ENCODE peak calls at places on chromosomes 12 and 14, in six cellular contexts. One of them, this sample, is unnamed.

GRCh38 chr12:3275171-3276041 is 198.2 kb downstream of the TSPAN9 start:
- DNase-seq in mesendoderm: peak; percentile 59
- DNase-seq in mesenchymal stem cell: peak; percentile 61
- DNase-seq in IMR-90: peak; percentile 66
- DNase-seq in H1: peak; percentile 23
- DNase-seq in neuronal stem cell: peak; percentile 73
- DNase-seq in this sample: peak; percentile 65

GRCh38 chr14:55138091-55138490 is 9.0 kb downstream of the LGALS3 start:
- DNase-seq in IMR-90: no peak
- DNase-seq in H1: no peak
- DNase-seq in mesenchymal stem cell: no peak
- DNase-seq in mesendoderm: peak; percentile 60
- DNase-seq in neuronal stem cell: no peak
- DNase-seq in this sample: no peak

GRCh38 chr14:91284146-91284790 is 39.8 kb upstream of the GPR68 start:
- DNase-seq in mesenchymal stem cell: peak; percentile 78
- DNase-seq in IMR-90: peak; percentile 71
- DNase-seq in neuronal stem cell: no peak
- DNase-seq in H1: no peak
- DNase-seq in mesendoderm: peak; percentile 21
- DNase-seq in this sample: peak; percentile 14

GRCh38 chr12:32877670-32878459 is 18.7 kb downstream of the PKP2 start:
- DNase-seq in mesendoderm: peak; percentile 69
- DNase-seq in H1: no peak
- DNase-seq in IMR-90: no peak
- DNase-seq in neuronal stem cell: no peak
- DNase-seq in mesenchymal stem cell: peak; percentile 11
- DNase-seq in this sample: no peak

GRCh38 chr12:59164226-59164625 is 243.9 kb upstream of the LRIG3 start:
- DNase-seq in IMR-90: no peak
- DNase-seq in H1: no peak
- DNase-seq in neuronal stem cell: no peak
- DNase-seq in mesendoderm: no peak
- DNase-seq in mesenchymal stem cell: no peak
- DNase-seq in this sample: peak; percentile 53

GRCh38 chr12:116343331-116343884 is 65.9 kb upstream of the MED13L start:
- DNase-seq in IMR-90: no peak
- DNase-seq in mesendoderm: no peak
- DNase-seq in mesenchymal stem cell: no peak
- DNase-seq in H1: no peak
- DNase-seq in neuronal stem cell: no peak
- DNase-seq in this sample: no peak

GRCh38 chr12:122834229-122834920 is 882 bp upstream of the HIP1R start:
- DNase-seq in mesendoderm: peak; percentile 82
- DNase-seq in mesenchymal stem cell: peak; percentile 72
- DNase-seq in neuronal stem cell: peak; percentile 88
- DNase-seq in H1: peak; percentile 25
- DNase-seq in IMR-90: peak; percentile 44
- DNase-seq in this sample: peak; percentile 85

GRCh38 chr12:57795354-57795753 is 12.8 kb downstream of the TSFM start:
- DNase-seq in mesenchymal stem cell: peak; percentile 54
- DNase-seq in mesendoderm: no peak
- DNase-seq in neuronal stem cell: no peak
- DNase-seq in H1: no peak
- DNase-seq in IMR-90: peak; percentile 37
- DNase-seq in this sample: peak; percentile 91

GRCh38 chr12:106774808-106775524 is 484 bp downstream of the RIC8B start:
- DNase-seq in neuronal stem cell: no peak
- DNase-seq in mesenchymal stem cell: no peak
- DNase-seq in mesendoderm: no peak
- DNase-seq in H1: no peak
- DNase-seq in IMR-90: no peak
- DNase-seq in this sample: no peak

DNA sequence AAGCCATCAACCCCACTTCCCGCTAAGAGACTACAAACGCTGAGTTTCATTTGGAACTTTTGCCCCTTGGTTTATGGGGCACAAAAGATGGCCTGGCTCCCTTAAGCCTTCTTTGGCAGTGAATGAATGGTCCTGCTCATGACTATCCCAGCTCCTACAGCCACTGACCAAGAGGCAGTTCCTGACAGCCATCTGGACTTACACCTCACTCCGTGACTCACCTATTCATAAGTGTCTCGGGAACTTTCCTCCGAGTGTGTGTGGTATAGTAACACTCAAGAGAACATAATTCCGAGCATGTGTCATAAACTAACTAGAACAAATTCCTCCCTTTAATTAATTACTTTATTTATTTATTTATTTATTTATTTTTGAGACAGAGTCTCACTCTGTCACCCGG is 51.9 kb upstream of the NUDT4 start:
- DNase-seq in IMR-90: peak; percentile 90
- DNase-seq in mesendoderm: no peak
- DNase-seq in mesenchymal stem cell: peak; percentile 84
- DNase-seq in H1: no peak
- DNase-seq in neuronal stem cell: no peak
- DNase-seq in this sample: peak; percentile 13
- H3K4me3 ChIP-seq in IMR-90: no peak overlapping the region
- H3K4me3 ChIP-seq in mesendoderm: no peak overlapping the region
- H3K4me3 ChIP-seq in mesenchymal stem cell: no peak overlapping the region
- H3K4me3 ChIP-seq in H1: no peak overlapping the region
- H3K4me3 ChIP-seq in neuronal stem cell: no peak overlapping the region
- H3K4me3 ChIP-seq in this sample: no peak overlapping the region

GRCh38 chr14:60734465-60735242 is at the start of gene MNAT1:
- DNase-seq in mesendoderm: peak; percentile 90
- DNase-seq in mesenchymal stem cell: peak; percentile 84
- DNase-seq in IMR-90: peak; percentile 88
- DNase-seq in H1: no peak
- DNase-seq in neuronal stem cell: peak; percentile 72
- DNase-seq in this sample: peak; percentile 79
- H4K8ac ChIP-seq in mesendoderm: peak within 1 kb of the TSS; percentile 65
- H4K8ac ChIP-seq in mesenchymal stem cell: peak within 1 kb of the TSS; percentile 86
- H4K8ac ChIP-seq in IMR-90: peak within 1 kb of the TSS; percentile 86
- H4K8ac ChIP-seq in H1: peak within 1 kb of the TSS; percentile 99
- H4K8ac ChIP-seq in neuronal stem cell: no peak within 1 kb of the TSS
- H4K8ac ChIP-seq in this sample: peak within 1 kb of the TSS; percentile 87

GRCh38 chr14:21382095-21382494 is 1.7 kb downstream of the SUPT16H start:
- DNase-seq in neuronal stem cell: no peak
- DNase-seq in mesendoderm: peak; percentile 27
- DNase-seq in H1: no peak
- DNase-seq in mesenchymal stem cell: no peak
- DNase-seq in IMR-90: no peak
- DNase-seq in this sample: no peak

GRCh38 chr14:21385170-21385904 is 1.5 kb upstream of the SUPT16H start:
- DNase-seq in neuronal stem cell: no peak
- DNase-seq in H1: no peak
- DNase-seq in mesenchymal stem cell: no peak
- DNase-seq in IMR-90: no peak
- DNase-seq in mesendoderm: no peak
- DNase-seq in this sample: no peak

GRCh38 chr14:21384494-21384851 is 654 bp upstream of the SUPT16H start:
- DNase-seq in mesenchymal stem cell: no peak
- DNase-seq in H1: no peak
- DNase-seq in mesendoderm: no peak
- DNase-seq in neuronal stem cell: no peak
- DNase-seq in IMR-90: no peak
- DNase-seq in this sample: no peak

GRCh38 chr14:21382886-21383847 is 652 bp downstream of the SUPT16H start:
- DNase-seq in IMR-90: peak; percentile 51
- DNase-seq in neuronal stem cell: no peak
- DNase-seq in H1: no peak
- DNase-seq in mesenchymal stem cell: peak; percentile 87
- DNase-seq in mesendoderm: peak; percentile 66
- DNase-seq in this sample: peak; percentile 17

DNA sequence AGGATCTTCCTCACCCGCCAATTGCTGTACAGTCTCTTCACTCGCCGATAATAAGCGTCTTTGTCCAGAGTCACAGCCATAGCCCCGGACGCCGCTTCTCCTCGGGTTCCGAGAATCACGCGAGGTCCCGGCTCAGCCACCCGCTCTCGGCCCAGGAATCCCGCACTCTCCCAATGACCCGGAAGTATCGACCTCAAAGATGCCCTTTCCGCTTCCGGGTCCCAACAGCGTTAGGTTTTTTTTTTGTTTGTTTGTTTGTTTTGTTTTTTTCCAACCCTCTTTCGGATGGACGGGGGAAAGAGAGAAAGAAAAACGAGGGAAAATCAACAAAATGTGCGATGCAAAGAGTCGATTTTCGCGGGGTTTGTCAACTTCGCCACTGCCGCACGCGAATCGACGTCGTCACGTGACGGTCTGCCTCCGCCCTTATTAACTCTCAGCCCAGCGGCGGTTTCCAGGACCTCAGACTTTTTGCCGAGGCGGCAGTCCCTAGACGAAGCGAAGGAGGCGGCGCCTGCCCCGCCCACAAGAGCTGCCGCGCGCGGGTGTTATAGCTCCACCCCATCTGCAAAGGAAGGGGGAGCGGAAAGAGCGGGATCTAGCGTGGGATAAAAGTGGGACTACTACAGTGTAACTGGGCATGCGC is at the start of gene SUPT16H:
- DNase-seq in IMR-90: peak; percentile 95
- DNase-seq in H1: peak; percentile 92
- DNase-seq in mesendoderm: peak; percentile 99
- DNase-seq in neuronal stem cell: peak; percentile 94
- DNase-seq in mesenchymal stem cell: peak; percentile 98
- DNase-seq in this sample: peak; percentile 98
- H3K23ac ChIP-seq in IMR-90: peak within 1 kb of the TSS; percentile 82
- H3K23ac ChIP-seq in H1: no peak within 1 kb of the TSS
- H3K23ac ChIP-seq in mesendoderm: peak within 1 kb of the TSS; percentile 10
- H3K23ac ChIP-seq in neuronal stem cell: no peak within 1 kb of the TSS
- H3K23ac ChIP-seq in mesenchymal stem cell: no peak within 1 kb of the TSS
- H3K23ac ChIP-seq in this sample: no peak within 1 kb of the TSS

GRCh38 chr14:104332634-104333270 is 194.4 kb downstream of the KIF26A start:
- DNase-seq in mesenchymal stem cell: no peak
- DNase-seq in H1: no peak
- DNase-seq in neuronal stem cell: no peak
- DNase-seq in mesendoderm: no peak
- DNase-seq in IMR-90: no peak
- DNase-seq in this sample: no peak

GRCh38 chr14:104333903-104334811 is 195.8 kb downstream of the KIF26A start:
- DNase-seq in neuronal stem cell: no peak
- DNase-seq in IMR-90: no peak
- DNase-seq in mesenchymal stem cell: no peak
- DNase-seq in mesendoderm: no peak
- DNase-seq in H1: no peak
- DNase-seq in this sample: no peak

GRCh38 chr14:104329793-104330192 is 191.4 kb downstream of the KIF26A start:
- DNase-seq in mesendoderm: no peak
- DNase-seq in IMR-90: no peak
- DNase-seq in neuronal stem cell: no peak
- DNase-seq in H1: no peak
- DNase-seq in mesenchymal stem cell: no peak
- DNase-seq in this sample: no peak

GRCh38 chr14:104334812-104335161 is 196.4 kb downstream of the KIF26A start:
- DNase-seq in mesendoderm: no peak
- DNase-seq in neuronal stem cell: no peak
- DNase-seq in IMR-90: no peak
- DNase-seq in mesenchymal stem cell: no peak
- DNase-seq in H1: no peak
- DNase-seq in this sample: no peak

DNA sequence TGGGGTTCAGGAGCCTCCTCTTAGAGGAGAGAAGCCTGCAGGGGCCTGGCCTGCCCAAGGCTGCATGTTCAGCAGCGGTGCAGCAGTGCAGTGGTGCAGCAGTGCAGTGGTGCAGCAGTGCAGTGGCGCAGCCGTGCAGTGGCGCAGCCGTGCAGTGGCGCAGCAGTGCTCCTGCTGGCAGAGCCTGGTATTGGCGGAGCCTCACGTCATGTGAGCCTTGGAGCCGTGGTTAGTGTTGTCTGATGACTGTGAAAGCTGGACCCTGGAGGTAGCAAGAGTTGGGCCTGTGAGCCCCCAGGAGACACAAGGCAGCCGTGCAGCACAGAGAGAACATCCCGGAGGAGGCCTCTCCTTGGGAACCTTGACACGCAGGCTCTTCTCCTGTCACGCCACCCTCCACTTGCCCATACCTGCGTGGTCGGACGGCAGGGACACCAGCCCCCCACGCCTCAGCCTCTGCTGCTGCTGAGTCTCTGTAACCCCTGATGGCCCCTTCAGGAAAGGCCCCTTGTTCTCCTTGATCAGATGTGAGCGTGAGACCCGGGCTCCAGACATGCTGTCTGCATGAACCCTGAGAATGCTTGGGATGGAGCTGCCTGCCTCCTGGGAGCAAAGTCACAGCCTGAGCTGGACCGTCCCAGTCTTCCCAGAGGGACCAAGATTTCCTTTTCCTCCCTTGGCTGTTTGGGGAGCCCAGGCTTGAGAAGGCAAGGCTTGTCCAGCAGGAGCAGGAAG is 193.7 kb downstream of the KIF26A start:
- DNase-seq in H1: no peak
- DNase-seq in IMR-90: no peak
- DNase-seq in mesenchymal stem cell: no peak
- DNase-seq in mesendoderm: no peak
- DNase-seq in neuronal stem cell: no peak
- DNase-seq in this sample: peak; percentile 4
- H3K4me3 ChIP-seq in H1: no peak overlapping the region
- H3K4me3 ChIP-seq in IMR-90: no peak overlapping the region
- H3K4me3 ChIP-seq in mesenchymal stem cell: no peak overlapping the region
- H3K4me3 ChIP-seq in mesendoderm: no peak overlapping the region
- H3K4me3 ChIP-seq in neuronal stem cell: peak overlapping the region; percentile 8
- H3K4me3 ChIP-seq in this sample: peak overlapping the region; percentile 8

GRCh38 chr12:9367828-9368227 is 159.6 kb upstream of the PZP start:
- DNase-seq in neuronal stem cell: no peak
- DNase-seq in IMR-90: no peak
- DNase-seq in H1: no peak
- DNase-seq in mesenchymal stem cell: peak; percentile 14
- DNase-seq in mesendoderm: peak; percentile 14
- DNase-seq in this sample: no peak

GRCh38 chr12:9364224-9365176 is 156.3 kb upstream of the PZP start:
- DNase-seq in neuronal stem cell: no peak
- DNase-seq in mesenchymal stem cell: peak; percentile 75
- DNase-seq in mesendoderm: peak; percentile 88
- DNase-seq in IMR-90: peak; percentile 70
- DNase-seq in H1: peak; percentile 44
- DNase-seq in this sample: no peak

GRCh38 chr12:9363145-9363544 is 154.9 kb upstream of the PZP start:
- DNase-seq in mesenchymal stem cell: no peak
- DNase-seq in neuronal stem cell: no peak
- DNase-seq in IMR-90: no peak
- DNase-seq in H1: no peak
- DNase-seq in mesendoderm: peak; percentile 22
- DNase-seq in this sample: no peak

GRCh38 chr12:9367201-9367600 is 159.0 kb upstream of the PZP start:
- DNase-seq in IMR-90: no peak
- DNase-seq in H1: no peak
- DNase-seq in mesendoderm: no peak
- DNase-seq in mesenchymal stem cell: no peak
- DNase-seq in neuronal stem cell: no peak
- DNase-seq in this sample: no peak

GRCh38 chr12:9365296-9365695 is 157.1 kb upstream of the PZP start:
- DNase-seq in H1: no peak
- DNase-seq in IMR-90: peak; percentile 19
- DNase-seq in mesenchymal stem cell: peak; percentile 47
- DNase-seq in mesendoderm: no peak
- DNase-seq in neuronal stem cell: no peak
- DNase-seq in this sample: no peak
- H4K8ac ChIP-seq in H1: no peak overlapping the region
- H4K8ac ChIP-seq in IMR-90: no peak overlapping the region
- H4K8ac ChIP-seq in mesenchymal stem cell: no peak overlapping the region
- H4K8ac ChIP-seq in mesendoderm: no peak overlapping the region
- H4K8ac ChIP-seq in neuronal stem cell: no peak overlapping the region
- H4K8ac ChIP-seq in this sample: no peak overlapping the region

GRCh38 chr12:120854804-120855203 is 49.4 kb downstream of the SPPL3 start:
- DNase-seq in H1: no peak
- DNase-seq in mesenchymal stem cell: no peak
- DNase-seq in mesendoderm: peak; percentile 25
- DNase-seq in IMR-90: no peak
- DNase-seq in neuronal stem cell: no peak
- DNase-seq in this sample: no peak
- H3K23ac ChIP-seq in H1: no peak overlapping the region
- H3K23ac ChIP-seq in mesenchymal stem cell: no peak overlapping the region
- H3K23ac ChIP-seq in mesendoderm: no peak overlapping the region
- H3K23ac ChIP-seq in IMR-90: no peak overlapping the region
- H3K23ac ChIP-seq in neuronal stem cell: no peak overlapping the region
- H3K23ac ChIP-seq in this sample: no peak overlapping the region